ENCODE peak calls at places on chromosome 5, in ten cellular contexts. G is mesenchymal stem cell; E is skeletal muscle cell; S is NCI-H748 treated with DMSO at 0.1 percent for 48 hours; I is A549; F is choroid plexus epithelial cell; V is aorta; P is stimulated activated CD4-positive, alpha-beta T cell treated with anti-CD3 and anti-CD28 coated beads, Interleukin-1b, Interleukin-23, amount 100 ng/mL, for 4 hours; A is caudate nucleus; K is HT1080. U is an unnamed sample.
A peak's percentile ranks its signal among the peaks of the same experiment; 100 is the strongest.

GRCh38 chr5:141636413-141637265 is at the start of the genes HDAC3 and RELL2:
- DNase-seq in P (peak; percentile 97), V (peak; percentile 95), I (peak; percentile 90), G (peak; percentile 89), E (peak; percentile 63), S (peak; percentile 81), A (peak; percentile 84), K (peak; percentile 91), F (peak; percentile 90), U (peak; percentile 97)

GRCh38 chr5:10633271-10634049 is 69.6 kb downstream of the ANKRD33B start:
- DNase-seq in F (no peak), A (no peak), P (no peak), S (no peak), G (no peak), K (no peak), E (no peak), I (no peak), V (no peak), U (no peak)

GRCh38 chr5:72817639-72818266 is 1.3 kb downstream of the TNPO1 start:
- DNase-seq in A (no peak), F (no peak), E (no peak), G (peak; percentile 38), I (no peak), K (no peak), S (no peak), P (no peak), V (no peak), U (peak; percentile 36)

GRCh38 chr5:62369039-62369438 is 34.7 kb downstream of the DIMT1 start:
- DNase-seq in F (no peak), K (no peak), E (no peak), V (no peak), I (no peak), S (no peak), A (no peak), P (no peak), G (no peak), U (no peak)

GRCh38 chr5:160173-160510 is 31.2 kb upstream of the LRRC14B start:
- DNase-seq in G (no peak), E (peak; percentile 51), F (peak; percentile 82), S (no peak), A (no peak), V (no peak), I (no peak), K (peak; percentile 61), P (no peak), U (peak; percentile 83)

GRCh38 chr5:582936-583635 is 29.1 kb upstream of the CEP72 start:
- DNase-seq in V (no peak), E (no peak), I (no peak), S (peak; percentile 70), G (no peak), A (no peak), K (no peak), F (no peak), P (no peak), U (no peak)

GRCh38 chr5:18745591-18745987 is 1111.3 kb downstream of the TAF11L14 start:
- DNase-seq in I (peak; percentile 26), G (no peak), V (no peak), K (peak; percentile 46), S (peak; percentile 82), A (no peak), E (no peak), P (no peak), F (no peak), U (no peak)

GRCh38 chr5:173010547-173011464 is 27.2 kb downstream of the ATP6V0E1 start:
- DNase-seq in G (peak; percentile 62), I (peak; percentile 54), S (no peak), F (peak; percentile 38), K (no peak), V (peak; percentile 74), E (no peak), A (no peak), P (no peak), U (peak; percentile 34)

GRCh38 chr5:81530919-81531318 is 137.0 kb upstream of the ACOT12 start:
- DNase-seq in I (no peak), G (no peak), K (peak; percentile 40), F (no peak), P (no peak), V (no peak), A (no peak), S (no peak), E (no peak), U (peak; percentile 11)

GRCh38 chr5:160342413-160342941 is 27.9 kb downstream of the C1QTNF2 start:
- DNase-seq in V (no peak), I (no peak), E (peak; percentile 33), K (peak; percentile 50), F (peak; percentile 50), A (no peak), G (peak; percentile 70), S (no peak), P (no peak), U (peak; percentile 58)

GRCh38 chr5:119354522-119355243 is 1.1 kb upstream of the TNFAIP8 start:
- DNase-seq in A (no peak), P (no peak), F (no peak), E (no peak), G (no peak), I (no peak), K (no peak), S (no peak), V (no peak), U (no peak)

GRCh38 chr5:75049581-75050274 is 2.6 kb downstream of the GCNT4 start:
- DNase-seq in A (no peak), S (peak; percentile 44), E (no peak), I (peak; percentile 83), G (peak; percentile 75), P (peak; percentile 42), F (peak; percentile 80), K (peak; percentile 25), V (no peak), U (peak; percentile 56)

GRCh38 chr5:160938532-160938931 is 86.5 kb upstream of the ATP10B start:
- DNase-seq in G (no peak), P (no peak), I (peak; percentile 19), S (peak; percentile 31), E (no peak), A (no peak), F (no peak), V (no peak), K (peak; percentile 49), U (peak; percentile 44)

GRCh38 chr5:160260006-160260775 is 30.9 kb downstream of the FABP6 start:
- DNase-seq in S (no peak), I (no peak), F (peak; percentile 55), P (no peak), E (no peak), V (no peak), K (no peak), G (no peak), A (no peak), U (no peak)

GRCh38 chr5:36161317-36161716 is 9.4 kb downstream of the SKP2 start:
- DNase-seq in A (no peak), K (no peak), P (no peak), I (no peak), V (no peak), F (no peak), G (no peak), S (no peak), E (no peak), U (no peak)

GRCh38 chr5:156819537-156819936 is 30.6 kb upstream of the PPP1R2B start:
- DNase-seq in F (no peak), S (no peak), G (no peak), E (no peak), K (no peak), I (no peak), A (no peak), V (no peak), P (no peak), U (no peak)

GRCh38 chr5:68303038-68303738 is 87.6 kb downstream of the PIK3R1 start:
- DNase-seq in I (no peak), E (no peak), A (no peak), V (no peak), P (no peak), S (no peak), G (peak; percentile 26), K (peak; percentile 75), F (peak; percentile 26), U (no peak)

GRCh38 chr5:53010819-53011218 is 21.7 kb downstream of the ITGA2 start:
- DNase-seq in F (peak; percentile 25), S (no peak), I (no peak), A (no peak), K (peak; percentile 32), E (no peak), G (no peak), P (no peak), V (no peak), U (no peak)

GRCh38 chr5:4642525-4642924 is 497.6 kb upstream of the ADAMTS16 start:
- DNase-seq in S (no peak), P (no peak), V (no peak), K (no peak), A (no peak), F (no peak), E (no peak), G (no peak), I (no peak), U (no peak)

GRCh38 chr5:132667309-132667708 is 6.5 kb upstream of the IL4 start:
- DNase-seq in G (no peak), V (no peak), A (no peak), E (no peak), I (no peak), S (no peak), K (no peak), P (no peak), F (no peak), U (no peak)

GRCh38 chr5:58012103-58012502 is 447.8 kb downstream of the PLK2 start:
- DNase-seq in V (no peak), K (peak; percentile 21), F (no peak), P (no peak), S (no peak), E (no peak), I (no peak), G (peak; percentile 17), A (no peak), U (peak; percentile 17)